ENCODE peak calls at places on chromosomes 12 and 14, in five cellular contexts. U is adrenal gland; H is CD8-positive, alpha-beta memory T cell; Y is naive thymus-derived CD8-positive, alpha-beta T cell; E is aorta. A is an unnamed sample.

GRCh38 chr12:44245932-44246331 is 410.1 kb downstream of the TMEM117 start:
- DNase-seq in U (no peak), H (no peak), Y (no peak), E (no peak), A (no peak)

GRCh38 chr12:52390739-52391617 is 5.5 kb upstream of the KRT84 start:
- DNase-seq in U (no peak), H (no peak), Y (no peak), E (peak), A (no peak)

GRCh38 chr12:122888232-122888752 is 7.6 kb downstream of the VPS37B start:
- DNase-seq in U (peak), H (peak), Y (peak), E (no peak), A (peak)

GRCh38 chr12:99810718-99811593 is 163.4 kb downstream of the GARIN6 start:
- DNase-seq in U (no peak), H (no peak), Y (no peak), E (no peak), A (no peak)

GRCh38 chr14:104968541-104969401 is 9.4 kb downstream of the AHNAK2 start:
- DNase-seq in U (peak), H (no peak), Y (no peak), E (no peak), A (no peak)

GRCh38 chr12:115103884-115104883 is 420.2 kb upstream of the TBX3 start:
- DNase-seq in U (peak), H (no peak), Y (no peak), E (no peak), A (no peak)

GRCh38 chr14:90820958-90821357 is 4.7 kb upstream of the TTC7B start:
- DNase-seq in U (no peak), H (peak), Y (no peak), E (no peak), A (no peak)

GRCh38 chr14:94081386-94081820 is 293 bp downstream of the IFI27L1 start:
- DNase-seq in U (no peak), H (no peak), Y (no peak), E (no peak), A (no peak)

GRCh38 chr12:15796493-15797141 is 7.4 kb upstream of the EPS8 start:
- DNase-seq in U (no peak), H (no peak), Y (no peak), E (no peak), A (no peak)

GRCh38 chr12:91139264-91139663 is 28.0 kb upstream of the LUM start:
- DNase-seq in U (no peak), H (no peak), Y (no peak), E (no peak), A (no peak)

GRCh38 chr12:131713349-131713748 is 2.5 kb downstream of the SFSWAP start:
- DNase-seq in U (no peak), H (no peak), Y (no peak), E (no peak), A (no peak)

GRCh38 chr14:87149583-87150354 is 843.2 kb downstream of the GALC start:
- DNase-seq in U (no peak), H (no peak), Y (no peak), E (no peak), A (no peak)

A was measured in T-helper 1 cell.